ENCODE peak calls at places on chromosomes 7 and 10, in five cellular contexts. One of them, this sample, is unnamed.

GRCh38 chr10:36281871-36282331 is 639.8 kb upstream of the FZD8 start:
- DNase-seq in AG04450: no peak
- DNase-seq in A673: no peak
- DNase-seq in brain microvascular endothelial cell: peak
- DNase-seq in ascending aorta: no peak
- DNase-seq in this sample: no peak

GRCh38 chr7:5773661-5774086 is 7.8 kb downstream of the RNF216 start:
- DNase-seq in AG04450: peak
- DNase-seq in A673: peak
- DNase-seq in brain microvascular endothelial cell: peak
- DNase-seq in ascending aorta: no peak
- DNase-seq in this sample: no peak

GRCh38 chr10:85643839-85644525 is 722.6 kb downstream of the GRID1 start:
- DNase-seq in AG04450: no peak
- DNase-seq in A673: no peak
- DNase-seq in brain microvascular endothelial cell: no peak
- DNase-seq in ascending aorta: no peak
- DNase-seq in this sample: peak

GRCh38 chr7:40815512-40815911 is 680.7 kb downstream of the SUGCT start:
- DNase-seq in AG04450: peak
- DNase-seq in A673: no peak
- DNase-seq in brain microvascular endothelial cell: no peak
- DNase-seq in ascending aorta: no peak
- DNase-seq in this sample: no peak

GRCh38 chr10:116968331-116968730 is 36.7 kb downstream of the SHTN1 start:
- DNase-seq in AG04450: no peak
- DNase-seq in A673: no peak
- DNase-seq in brain microvascular endothelial cell: no peak
- DNase-seq in ascending aorta: no peak
- DNase-seq in this sample: no peak

GRCh38 chr7:131057015-131057518 is 270.6 kb upstream of the MKLN1 start:
- DNase-seq in AG04450: peak
- DNase-seq in A673: no peak
- DNase-seq in brain microvascular endothelial cell: peak
- DNase-seq in ascending aorta: no peak
- DNase-seq in this sample: no peak

GRCh38 chr10:123007558-123008378 is 827 bp downstream of the IKZF5 start:
- DNase-seq in AG04450: peak
- DNase-seq in A673: peak
- DNase-seq in brain microvascular endothelial cell: peak
- DNase-seq in ascending aorta: peak
- DNase-seq in this sample: peak

GRCh38 chr10:106866244-106866845 is 298.2 kb downstream of the SORCS1 start:
- DNase-seq in AG04450: no peak
- DNase-seq in A673: no peak
- DNase-seq in brain microvascular endothelial cell: no peak
- DNase-seq in ascending aorta: no peak
- DNase-seq in this sample: no peak

GRCh38 chr7:47008461-47008860 is 573.5 kb downstream of the TNS3 start:
- DNase-seq in AG04450: no peak
- DNase-seq in A673: no peak
- DNase-seq in brain microvascular endothelial cell: peak
- DNase-seq in ascending aorta: no peak
- DNase-seq in this sample: no peak

GRCh38 chr10:114395361-114396022 is 8.8 kb downstream of the AFAP1L2 start:
- DNase-seq in AG04450: no peak
- DNase-seq in A673: no peak
- DNase-seq in brain microvascular endothelial cell: no peak
- DNase-seq in ascending aorta: no peak
- DNase-seq in this sample: no peak

GRCh38 chr7:137970263-137970975 is 31.5 kb downstream of the CREB3L2 start:
- DNase-seq in AG04450: no peak
- DNase-seq in A673: no peak
- DNase-seq in brain microvascular endothelial cell: peak
- DNase-seq in ascending aorta: no peak
- DNase-seq in this sample: no peak

GRCh38 chr7:155371884-155372781 is 74.5 kb downstream of the INSIG1 start:
- DNase-seq in AG04450: no peak
- DNase-seq in A673: no peak
- DNase-seq in brain microvascular endothelial cell: no peak
- DNase-seq in ascending aorta: no peak
- DNase-seq in this sample: no peak

GRCh38 chr10:102650655-102651454 is 6.6 kb downstream of the TRIM8 start:
- DNase-seq in AG04450: no peak
- DNase-seq in A673: no peak
- DNase-seq in brain microvascular endothelial cell: no peak
- DNase-seq in ascending aorta: no peak
- DNase-seq in this sample: no peak

GRCh38 chr10:3163879-3164278 is 8.7 kb downstream of the PITRM1 start:
- DNase-seq in AG04450: no peak
- DNase-seq in A673: no peak
- DNase-seq in brain microvascular endothelial cell: no peak
- DNase-seq in ascending aorta: no peak
- DNase-seq in this sample: no peak

GRCh38 chr10:3166496-3167290 is 5.9 kb downstream of the PITRM1 start:
- DNase-seq in AG04450: no peak
- DNase-seq in A673: no peak
- DNase-seq in brain microvascular endothelial cell: no peak
- DNase-seq in ascending aorta: no peak
- DNase-seq in this sample: no peak

GRCh38 chr10:3165196-3165595 is 7.4 kb downstream of the PITRM1 start:
- DNase-seq in AG04450: no peak
- DNase-seq in A673: no peak
- DNase-seq in brain microvascular endothelial cell: no peak
- DNase-seq in ascending aorta: no peak
- DNase-seq in this sample: no peak

GRCh38 chr10:3159160-3159559 is 13.4 kb downstream of the PITRM1 start:
- DNase-seq in AG04450: no peak
- DNase-seq in A673: no peak
- DNase-seq in brain microvascular endothelial cell: no peak
- DNase-seq in ascending aorta: no peak
- DNase-seq in this sample: no peak

GRCh38 chr10:3162533-3162932 is 10.0 kb downstream of the PITRM1 start:
- DNase-seq in AG04450: no peak
- DNase-seq in A673: no peak
- DNase-seq in brain microvascular endothelial cell: no peak
- DNase-seq in ascending aorta: no peak
- DNase-seq in this sample: no peak
- TF ChIP-seq CTCF in AG04450: no peak
- TF ChIP-seq CTCF in A673: peak
- TF ChIP-seq CTCF in brain microvascular endothelial cell: peak
- TF ChIP-seq CTCF in ascending aorta: no peak
- TF ChIP-seq CTCF in this sample: no peak

DNA sequence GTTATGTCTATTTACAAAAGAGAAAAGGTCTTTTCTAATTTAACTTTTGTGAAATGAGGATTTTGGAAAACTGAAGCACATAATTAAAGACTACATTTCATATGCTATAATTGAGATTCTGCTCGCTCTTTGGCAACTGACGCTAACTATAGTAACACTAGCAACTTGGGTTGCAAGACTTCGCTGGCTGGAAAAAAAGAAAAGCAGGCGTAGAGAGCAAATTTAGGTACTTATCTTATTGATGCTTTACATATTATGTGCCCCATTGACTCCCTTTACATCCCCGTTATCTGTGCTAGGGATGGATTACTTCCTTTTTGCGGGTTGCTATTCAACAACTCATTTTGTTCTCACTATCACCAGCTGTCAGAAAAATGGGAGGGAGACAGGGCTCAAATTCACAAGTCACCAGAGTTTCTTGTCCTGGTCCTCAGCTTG is 10.5 kb downstream of the SEMA3C start:
- DNase-seq in AG04450: no peak
- DNase-seq in A673: peak
- DNase-seq in brain microvascular endothelial cell: no peak
- DNase-seq in ascending aorta: no peak
- DNase-seq in this sample: no peak
- H3K27ac ChIP-seq in AG04450: no peak
- H3K27ac ChIP-seq in A673: no peak
- H3K27ac ChIP-seq in brain microvascular endothelial cell: no peak
- H3K27ac ChIP-seq in ascending aorta: no peak
- H3K27ac ChIP-seq in this sample: no peak

GRCh38 chr10:33306756-33307519 is 27.5 kb downstream of the NRP1 start:
- DNase-seq in AG04450: peak
- DNase-seq in A673: no peak
- DNase-seq in brain microvascular endothelial cell: peak
- DNase-seq in ascending aorta: no peak
- DNase-seq in this sample: no peak

GRCh38 chr10:33307835-33308234 is 26.6 kb downstream of the NRP1 start:
- DNase-seq in AG04450: no peak
- DNase-seq in A673: no peak
- DNase-seq in brain microvascular endothelial cell: no peak
- DNase-seq in ascending aorta: no peak
- DNase-seq in this sample: no peak

GRCh38 chr10:33311640-33312039 is 22.8 kb downstream of the NRP1 start:
- DNase-seq in AG04450: no peak
- DNase-seq in A673: no peak
- DNase-seq in brain microvascular endothelial cell: no peak
- DNase-seq in ascending aorta: no peak
- DNase-seq in this sample: no peak

GRCh38 chr10:33310853-33311252 is 23.6 kb downstream of the NRP1 start:
- DNase-seq in AG04450: no peak
- DNase-seq in A673: no peak
- DNase-seq in brain microvascular endothelial cell: no peak
- DNase-seq in ascending aorta: no peak
- DNase-seq in this sample: no peak

DNA sequence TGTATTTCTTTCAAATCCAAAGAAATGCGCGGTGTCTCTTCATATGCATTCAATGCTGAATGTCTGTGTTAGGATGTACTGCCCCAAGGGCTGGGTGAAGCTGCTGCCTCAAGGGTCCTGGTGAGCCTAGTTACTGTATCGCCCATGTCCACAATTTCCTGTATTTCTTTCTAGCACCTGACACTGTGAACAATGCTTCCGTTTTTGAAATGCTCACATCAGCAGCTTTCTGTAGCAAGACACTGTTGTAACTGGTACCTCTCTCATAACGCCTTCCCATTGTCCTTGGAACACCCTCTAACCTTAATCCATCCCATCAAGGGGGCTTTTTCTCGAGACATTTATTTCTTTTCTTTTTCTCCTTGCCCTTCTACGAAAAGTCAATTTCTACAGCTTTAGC is 25.1 kb downstream of the NRP1 start:
- DNase-seq in AG04450: no peak
- DNase-seq in A673: no peak
- DNase-seq in brain microvascular endothelial cell: no peak
- DNase-seq in ascending aorta: no peak
- DNase-seq in this sample: no peak
- TF ChIP-seq CTCF in AG04450: no peak
- TF ChIP-seq CTCF in A673: no peak
- TF ChIP-seq CTCF in brain microvascular endothelial cell: no peak
- TF ChIP-seq CTCF in ascending aorta: no peak
- TF ChIP-seq CTCF in this sample: no peak

GRCh38 chr10:28542728-28543127 is 9.8 kb downstream of the WAC start:
- DNase-seq in AG04450: no peak
- DNase-seq in A673: no peak
- DNase-seq in brain microvascular endothelial cell: no peak
- DNase-seq in ascending aorta: no peak
- DNase-seq in this sample: no peak

GRCh38 chr10:28541695-28542365 is 8.9 kb downstream of the WAC start:
- DNase-seq in AG04450: no peak
- DNase-seq in A673: no peak
- DNase-seq in brain microvascular endothelial cell: no peak
- DNase-seq in ascending aorta: no peak
- DNase-seq in this sample: no peak

GRCh38 chr10:28545967-28546644 is 13.2 kb downstream of the WAC start:
- DNase-seq in AG04450: no peak
- DNase-seq in A673: no peak
- DNase-seq in brain microvascular endothelial cell: no peak
- DNase-seq in ascending aorta: no peak
- DNase-seq in this sample: no peak

GRCh38 chr10:28540145-28540544 is 7.2 kb downstream of the WAC start:
- DNase-seq in AG04450: no peak
- DNase-seq in A673: no peak
- DNase-seq in brain microvascular endothelial cell: no peak
- DNase-seq in ascending aorta: no peak
- DNase-seq in this sample: no peak

GRCh38 chr10:28544058-28544457 is 11.1 kb downstream of the WAC start:
- DNase-seq in AG04450: no peak
- DNase-seq in A673: no peak
- DNase-seq in brain microvascular endothelial cell: no peak
- DNase-seq in ascending aorta: no peak
- DNase-seq in this sample: no peak
- H3K27ac ChIP-seq in AG04450: no peak
- H3K27ac ChIP-seq in A673: no peak
- H3K27ac ChIP-seq in brain microvascular endothelial cell: no peak
- H3K27ac ChIP-seq in ascending aorta: no peak
- H3K27ac ChIP-seq in this sample: no peak

GRCh38 chr10:69948261-69948660 is 104.4 kb upstream of the MACROH2A2 start:
- DNase-seq in AG04450: no peak
- DNase-seq in A673: no peak
- DNase-seq in brain microvascular endothelial cell: no peak
- DNase-seq in ascending aorta: no peak
- DNase-seq in this sample: no peak
- TF ChIP-seq CTCF in AG04450: no peak
- TF ChIP-seq CTCF in A673: no peak
- TF ChIP-seq CTCF in brain microvascular endothelial cell: no peak
- TF ChIP-seq CTCF in ascending aorta: no peak
- TF ChIP-seq CTCF in this sample: no peak

GRCh38 chr7:105697753-105698152 is 116.5 kb upstream of the EFCAB10 start:
- DNase-seq in AG04450: no peak
- DNase-seq in A673: no peak
- DNase-seq in brain microvascular endothelial cell: no peak
- DNase-seq in ascending aorta: no peak
- DNase-seq in this sample: no peak
- H3K27ac ChIP-seq in AG04450: no peak
- H3K27ac ChIP-seq in A673: peak
- H3K27ac ChIP-seq in brain microvascular endothelial cell: no peak
- H3K27ac ChIP-seq in ascending aorta: no peak
- H3K27ac ChIP-seq in this sample: no peak

This sample was measured in Peyer's patch.